ENCODE peak calls at places on chromosomes 11 and 22, in four cellular contexts. Q is GM12878, X is SK-N-SH, S is K562. H is an unnamed sample.

GRCh38 chr11:126501641-126502040 is 146.2 kb downstream of the ST3GAL4 start:
- DNase-seq in X (no peak), Q (no peak), S (no peak), H (no peak)

GRCh38 chr11:66467756-66468155 is 1.1 kb downstream of the PELI3 start:
- DNase-seq in S (no peak), Q (no peak), X (peak), H (no peak)

GRCh38 chr11:15107730-15108515 is 6.8 kb upstream of the INSC start:
- DNase-seq in Q (no peak), S (no peak), X (no peak), H (no peak)

GRCh38 chr11:116838321-116839084 is 1.1 kb upstream of the APOA1 start:
- DNase-seq in X (no peak), S (no peak), Q (no peak), H (no peak)

GRCh38 chr22:22713416-22713815 is 69.0 kb downstream of the GGTLC2 start:
- DNase-seq in Q (no peak), S (no peak), X (no peak), H (no peak)

GRCh38 chr11:108733479-108734116 is 68.7 kb downstream of the DDX10 start:
- DNase-seq in X (no peak), Q (peak), S (peak), H (no peak)

GRCh38 chr22:37258810-37259472 is 14.9 kb upstream of the RAC2 start:
- DNase-seq in X (no peak), S (peak), Q (no peak), H (no peak)

GRCh38 chr11:123217897-123218296 is 22.8 kb upstream of the CLMP start:
- DNase-seq in S (no peak), Q (no peak), X (no peak), H (no peak)

GRCh38 chr11:81007046-81007445 is 1566.2 kb upstream of the TENM4 start:
- DNase-seq in Q (no peak), S (no peak), X (peak), H (no peak)

GRCh38 chr11:122202951-122203456 is 87.0 kb upstream of the BLID start:
- DNase-seq in S (peak), Q (no peak), X (peak), H (peak)

GRCh38 chr11:30753994-30754393 is 167.8 kb upstream of the MPPED2 start:
- DNase-seq in S (no peak), X (no peak), Q (no peak), H (no peak)

GRCh38 chr11:30753504-30753903 is 167.4 kb upstream of the MPPED2 start:
- DNase-seq in X (no peak), S (no peak), Q (no peak), H (no peak)

GRCh38 chr11:30749268-30749667 is 163.1 kb upstream of the MPPED2 start:
- DNase-seq in Q (no peak), X (no peak), S (no peak), H (no peak)
- TF ChIP-seq CTCF in Q (no peak), X (no peak), S (no peak), H (no peak)

DNA sequence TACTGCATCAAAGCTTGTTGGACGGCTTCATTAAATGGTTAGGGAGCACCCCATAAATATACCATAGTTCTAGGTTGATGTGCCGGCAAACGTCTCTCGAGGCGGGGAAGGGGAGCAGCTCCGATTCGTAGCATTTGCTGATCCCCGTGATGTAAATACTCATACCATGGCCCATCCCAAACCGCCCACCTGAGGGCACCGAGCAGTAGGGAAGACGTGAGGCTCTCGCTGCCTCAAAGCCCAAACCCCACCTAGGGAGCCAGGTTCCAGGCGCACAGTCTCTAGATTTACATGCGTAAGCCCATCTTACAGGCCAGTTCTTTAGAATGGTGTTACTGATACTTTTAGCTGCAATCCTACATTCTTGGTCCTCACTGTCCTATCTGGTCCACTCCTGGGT is 124.0 kb downstream of the FEZ1 start:
- DNase-seq in Q (no peak), S (no peak), X (no peak), H (no peak)
- TF ChIP-seq ZBTB33 in Q (no peak), S (no peak), X (no peak), H (no peak)

DNA sequence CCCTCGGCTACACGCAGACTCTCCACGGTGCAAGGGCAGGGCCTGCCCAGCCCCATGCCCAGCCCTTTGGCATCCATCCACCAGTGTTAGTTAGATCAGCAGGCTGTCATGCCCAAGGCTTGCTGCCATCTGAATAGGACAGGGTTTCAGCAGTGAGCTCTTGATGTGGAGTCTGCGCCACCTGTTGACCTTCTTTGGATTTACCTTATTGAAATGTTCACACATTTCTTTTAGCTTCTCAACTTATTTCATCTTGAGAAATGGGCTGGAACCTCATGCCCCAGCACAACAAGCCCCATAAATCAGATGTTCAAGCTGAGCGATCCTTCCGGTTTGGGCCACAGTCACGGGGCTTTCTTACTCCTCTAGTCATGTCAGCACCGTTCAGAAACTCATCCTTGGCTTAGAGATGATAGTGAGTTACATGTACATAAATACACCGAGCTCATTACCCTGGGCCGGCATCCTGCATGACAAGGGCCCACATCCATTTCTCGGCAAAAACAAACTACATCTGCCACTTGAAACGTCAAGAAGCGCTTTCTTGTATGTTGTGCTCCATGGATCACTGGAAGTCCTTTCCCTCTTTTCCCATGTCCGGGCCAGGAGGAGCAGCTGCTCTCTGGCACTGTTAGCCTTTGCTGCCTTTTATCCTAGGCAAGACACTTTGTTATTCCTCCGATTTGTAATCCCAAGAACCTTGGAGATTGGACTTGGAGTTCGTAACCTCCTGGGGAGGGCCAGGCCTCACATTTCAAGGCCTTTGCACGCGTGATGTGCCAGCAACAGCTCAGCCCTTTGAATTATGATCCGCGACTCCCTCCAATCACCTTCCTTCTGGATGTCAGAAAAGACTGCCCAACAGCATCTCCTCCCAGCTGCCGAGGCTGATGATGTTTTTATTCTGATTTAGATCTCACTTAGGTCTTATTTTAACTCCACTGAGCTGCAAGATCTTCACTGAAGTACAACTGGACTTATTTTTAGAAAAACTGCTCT is 61.9 kb downstream of the PARVB start:
- DNase-seq in Q (peak), S (peak), X (peak), H (peak)
- TF ChIP-seq CTCF in Q (peak), S (peak), X (peak), H (peak)

DNA sequence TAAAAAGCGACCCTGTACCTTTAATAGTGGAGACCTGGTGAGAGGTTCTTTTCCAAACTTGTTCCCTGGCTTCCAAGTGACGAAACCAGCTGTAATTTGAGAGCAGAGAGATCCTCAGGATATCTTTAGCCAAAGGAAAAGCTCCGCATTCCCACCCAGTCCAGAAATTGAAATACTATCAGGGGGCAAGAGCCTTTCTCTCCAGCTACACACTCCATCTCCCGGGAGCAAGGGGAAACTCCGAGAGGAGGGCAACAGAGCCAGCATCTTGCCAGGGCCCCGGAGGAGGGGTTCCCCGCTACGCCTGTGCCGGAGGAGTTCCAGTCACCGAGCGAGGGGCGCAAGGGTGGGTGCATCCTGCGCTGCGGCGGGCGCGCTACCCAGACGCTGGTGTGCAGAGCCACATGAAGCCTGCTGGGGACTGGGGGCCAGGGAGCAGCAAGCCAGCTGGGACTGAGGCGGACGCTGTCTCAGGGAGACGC is at the start of gene FIBIN:
- DNase-seq in X (no peak), S (no peak), Q (no peak), H (no peak)
- TF ChIP-seq ZBTB33 in X (no peak), S (no peak), Q (no peak), H (no peak)

GRCh38 chr11:35337136-35337918 is 82.0 kb downstream of the SLC1A2 start:
- DNase-seq in Q (no peak), S (peak), X (no peak), H (peak)
- TF ChIP-seq CTCF in Q (no peak), S (no peak), X (no peak), H (no peak)

DNA sequence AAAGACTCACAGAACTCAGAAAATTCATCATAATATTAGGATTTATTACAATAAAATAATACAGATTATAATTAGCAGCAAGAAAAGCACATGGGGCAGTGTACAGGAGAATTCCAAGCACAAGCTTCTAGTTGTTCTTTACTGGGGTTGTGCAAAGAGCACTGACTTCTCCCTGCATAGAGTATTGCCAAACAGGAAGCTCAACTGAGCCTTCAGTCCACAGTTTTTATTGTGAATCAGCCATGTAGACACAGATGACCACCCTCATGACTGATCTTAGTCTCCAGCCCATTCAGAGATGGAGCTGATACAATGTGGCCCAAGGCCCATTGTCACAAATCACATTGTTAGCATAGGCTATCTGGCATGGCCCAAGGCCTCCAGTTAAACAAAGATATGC is 798.9 kb downstream of the KCNA4 start:
- DNase-seq in S (no peak), X (no peak), Q (no peak), H (no peak)
- TF ChIP-seq ZBTB33 in S (no peak), X (no peak), Q (no peak), H (no peak)

H was measured in HCT116.